ENCODE peak calls at places on chromosomes 7 and 10, in eight cellular contexts. One of them, this sample, is unnamed.

GRCh38 chr10:49431426-49431825 is 35.5 kb upstream of the DRGX start:
- DNase-seq in SK-N-SH: no peak
- DNase-seq in A549: no peak
- DNase-seq in K562: no peak
- DNase-seq in HepG2: no peak
- DNase-seq in HCT116: no peak
- DNase-seq in GM12878: no peak
- DNase-seq in NB4: no peak
- DNase-seq in this sample: no peak

GRCh38 chr10:90993340-90993739 is 72.5 kb upstream of the ANKRD1 start:
- DNase-seq in A549: no peak
- DNase-seq in HepG2: no peak
- DNase-seq in HCT116: no peak
- DNase-seq in NB4: no peak
- DNase-seq in GM12878: no peak
- DNase-seq in SK-N-SH: no peak
- DNase-seq in K562: no peak
- DNase-seq in this sample: no peak

GRCh38 chr10:126930506-126931458 is 25.6 kb downstream of the DOCK1 start:
- DNase-seq in NB4: no peak
- DNase-seq in A549: no peak
- DNase-seq in GM12878: no peak
- DNase-seq in HepG2: no peak
- DNase-seq in HCT116: no peak
- DNase-seq in SK-N-SH: no peak
- DNase-seq in K562: no peak
- DNase-seq in this sample: peak; percentile 26

GRCh38 chr10:28587270-28587969 is 54.5 kb downstream of the WAC start:
- DNase-seq in HepG2: no peak
- DNase-seq in SK-N-SH: no peak
- DNase-seq in HCT116: no peak
- DNase-seq in NB4: peak; percentile 3
- DNase-seq in A549: no peak
- DNase-seq in GM12878: no peak
- DNase-seq in K562: no peak
- DNase-seq in this sample: peak; percentile 34

GRCh38 chr7:131040467-131040932 is 287.2 kb upstream of the MKLN1 start:
- DNase-seq in K562: peak; percentile 81
- DNase-seq in A549: peak; percentile 58
- DNase-seq in SK-N-SH: peak; percentile 80
- DNase-seq in HCT116: peak; percentile 73
- DNase-seq in GM12878: no peak
- DNase-seq in NB4: peak; percentile 68
- DNase-seq in HepG2: peak; percentile 57
- DNase-seq in this sample: peak; percentile 82

GRCh38 chr7:70890147-70890969 is 241.6 kb upstream of the GALNT17 start:
- DNase-seq in HCT116: no peak
- DNase-seq in SK-N-SH: no peak
- DNase-seq in GM12878: peak; percentile 11
- DNase-seq in NB4: no peak
- DNase-seq in K562: no peak
- DNase-seq in HepG2: no peak
- DNase-seq in A549: no peak
- DNase-seq in this sample: no peak

GRCh38 chr7:101936612-101937231 is 119.3 kb downstream of the CUX1 start:
- DNase-seq in NB4: no peak
- DNase-seq in A549: no peak
- DNase-seq in HepG2: no peak
- DNase-seq in HCT116: no peak
- DNase-seq in GM12878: no peak
- DNase-seq in K562: peak; percentile 30
- DNase-seq in SK-N-SH: no peak
- DNase-seq in this sample: peak; percentile 34

GRCh38 chr10:60626037-60626436 is 152.2 kb upstream of the CDK1 start:
- DNase-seq in HepG2: no peak
- DNase-seq in K562: no peak
- DNase-seq in SK-N-SH: no peak
- DNase-seq in NB4: no peak
- DNase-seq in GM12878: no peak
- DNase-seq in A549: no peak
- DNase-seq in HCT116: no peak
- DNase-seq in this sample: no peak

GRCh38 chr7:103573479-103574058 is 127.6 kb upstream of the SLC26A5 start:
- DNase-seq in HCT116: peak; percentile 18
- DNase-seq in A549: peak; percentile 10
- DNase-seq in K562: peak; percentile 48
- DNase-seq in SK-N-SH: peak; percentile 27
- DNase-seq in HepG2: peak; percentile 7
- DNase-seq in NB4: peak; percentile 52
- DNase-seq in GM12878: no peak
- DNase-seq in this sample: peak; percentile 58

GRCh38 chr10:1737222-1738061 is at the start of gene ADARB2:
- DNase-seq in HepG2: no peak
- DNase-seq in HCT116: no peak
- DNase-seq in K562: no peak
- DNase-seq in SK-N-SH: peak; percentile 89
- DNase-seq in GM12878: peak; percentile 53
- DNase-seq in A549: no peak
- DNase-seq in NB4: no peak
- DNase-seq in this sample: no peak

GRCh38 chr10:100065084-100065660 is 16.5 kb downstream of the CPN1 start:
- DNase-seq in A549: no peak
- DNase-seq in HepG2: no peak
- DNase-seq in GM12878: no peak
- DNase-seq in NB4: no peak
- DNase-seq in K562: peak; percentile 23
- DNase-seq in HCT116: no peak
- DNase-seq in SK-N-SH: no peak
- DNase-seq in this sample: no peak

GRCh38 chr7:47663841-47664240 is 81.9 kb upstream of the TNS3 start:
- DNase-seq in K562: no peak
- DNase-seq in A549: no peak
- DNase-seq in SK-N-SH: no peak
- DNase-seq in NB4: no peak
- DNase-seq in GM12878: no peak
- DNase-seq in HepG2: no peak
- DNase-seq in HCT116: no peak
- DNase-seq in this sample: no peak

GRCh38 chr7:366171-366916 is 76.4 kb downstream of the FOXL3 start:
- DNase-seq in SK-N-SH: peak; percentile 79
- DNase-seq in K562: no peak
- DNase-seq in NB4: peak; percentile 23
- DNase-seq in GM12878: no peak
- DNase-seq in A549: no peak
- DNase-seq in HepG2: no peak
- DNase-seq in HCT116: no peak
- DNase-seq in this sample: peak; percentile 74

GRCh38 chr10:118027397-118027796 is 19.3 kb downstream of the RAB11FIP2 start:
- DNase-seq in NB4: no peak
- DNase-seq in SK-N-SH: no peak
- DNase-seq in HCT116: no peak
- DNase-seq in GM12878: no peak
- DNase-seq in K562: no peak
- DNase-seq in HepG2: no peak
- DNase-seq in A549: no peak
- DNase-seq in this sample: no peak

GRCh38 chr10:101046332-101047238 is 15.2 kb upstream of the KAZALD1 start:
- DNase-seq in HepG2: no peak
- DNase-seq in K562: peak; percentile 15
- DNase-seq in HCT116: no peak
- DNase-seq in SK-N-SH: no peak
- DNase-seq in GM12878: no peak
- DNase-seq in A549: no peak
- DNase-seq in NB4: no peak
- DNase-seq in this sample: no peak

GRCh38 chr7:16399265-16399801 is 22.0 kb downstream of the CRPPA start:
- DNase-seq in K562: no peak
- DNase-seq in HepG2: no peak
- DNase-seq in HCT116: no peak
- DNase-seq in GM12878: no peak
- DNase-seq in SK-N-SH: no peak
- DNase-seq in A549: no peak
- DNase-seq in NB4: no peak
- DNase-seq in this sample: peak; percentile 5

GRCh38 chr7:106065560-106066500 is 46.3 kb downstream of the SYPL1 start:
- DNase-seq in A549: no peak
- DNase-seq in GM12878: no peak
- DNase-seq in K562: no peak
- DNase-seq in NB4: no peak
- DNase-seq in HepG2: peak; percentile 33
- DNase-seq in SK-N-SH: no peak
- DNase-seq in HCT116: no peak
- DNase-seq in this sample: no peak

GRCh38 chr7:115052706-115053105 is 130.8 kb downstream of the MDFIC start:
- DNase-seq in K562: no peak
- DNase-seq in NB4: no peak
- DNase-seq in A549: no peak
- DNase-seq in GM12878: no peak
- DNase-seq in HepG2: no peak
- DNase-seq in HCT116: no peak
- DNase-seq in SK-N-SH: no peak
- DNase-seq in this sample: no peak
- TF ChIP-seq MAX in K562: no peak
- TF ChIP-seq MAX in NB4: no peak
- TF ChIP-seq MAX in A549: no peak
- TF ChIP-seq MAX in GM12878: no peak
- TF ChIP-seq MAX in HepG2: no peak
- TF ChIP-seq MAX in HCT116: no peak
- TF ChIP-seq MAX in SK-N-SH: no peak
- TF ChIP-seq MAX in this sample: no peak

GRCh38 chr7:87128883-87129282 is 23.4 kb upstream of the DMTF1 start:
- DNase-seq in A549: no peak
- DNase-seq in NB4: no peak
- DNase-seq in GM12878: no peak
- DNase-seq in HepG2: no peak
- DNase-seq in HCT116: no peak
- DNase-seq in SK-N-SH: no peak
- DNase-seq in K562: peak; percentile 74
- DNase-seq in this sample: peak; percentile 73
- TF ChIP-seq MAX in A549: no peak
- TF ChIP-seq MAX in NB4: no peak
- TF ChIP-seq MAX in GM12878: no peak
- TF ChIP-seq MAX in HepG2: no peak
- TF ChIP-seq MAX in HCT116: no peak
- TF ChIP-seq MAX in SK-N-SH: no peak
- TF ChIP-seq MAX in K562: no peak
- TF ChIP-seq MAX in this sample: no peak

GRCh38 chr7:133820584-133820983 is 306.6 kb upstream of the LRGUK start:
- DNase-seq in SK-N-SH: peak; percentile 41
- DNase-seq in NB4: no peak
- DNase-seq in A549: no peak
- DNase-seq in K562: no peak
- DNase-seq in HepG2: no peak
- DNase-seq in GM12878: no peak
- DNase-seq in HCT116: no peak
- DNase-seq in this sample: no peak
- TF ChIP-seq MAX in SK-N-SH: no peak
- TF ChIP-seq MAX in NB4: no peak
- TF ChIP-seq MAX in A549: no peak
- TF ChIP-seq MAX in K562: no peak
- TF ChIP-seq MAX in HepG2: no peak
- TF ChIP-seq MAX in GM12878: no peak
- TF ChIP-seq MAX in HCT116: no peak
- TF ChIP-seq MAX in this sample: no peak

GRCh38 chr10:125017547-125018298 is 75.8 kb downstream of the ZRANB1 start:
- DNase-seq in NB4: no peak
- DNase-seq in HepG2: no peak
- DNase-seq in SK-N-SH: no peak
- DNase-seq in GM12878: no peak
- DNase-seq in K562: no peak
- DNase-seq in HCT116: no peak
- DNase-seq in A549: no peak
- DNase-seq in this sample: no peak
- TF ChIP-seq MAX in NB4: no peak
- TF ChIP-seq MAX in HepG2: no peak
- TF ChIP-seq MAX in SK-N-SH: no peak
- TF ChIP-seq MAX in GM12878: no peak
- TF ChIP-seq MAX in K562: no peak
- TF ChIP-seq MAX in HCT116: no peak
- TF ChIP-seq MAX in A549: no peak
- TF ChIP-seq MAX in this sample: no peak

GRCh38 chr10:128152741-128153583 is 26.7 kb upstream of the MKI67 start:
- DNase-seq in HepG2: no peak
- DNase-seq in HCT116: no peak
- DNase-seq in K562: no peak
- DNase-seq in A549: no peak
- DNase-seq in GM12878: no peak
- DNase-seq in NB4: no peak
- DNase-seq in SK-N-SH: peak; percentile 79
- DNase-seq in this sample: no peak
- TF ChIP-seq MAX in HepG2: no peak
- TF ChIP-seq MAX in HCT116: no peak
- TF ChIP-seq MAX in K562: no peak
- TF ChIP-seq MAX in A549: no peak
- TF ChIP-seq MAX in GM12878: no peak
- TF ChIP-seq MAX in NB4: no peak
- TF ChIP-seq MAX in SK-N-SH: no peak
- TF ChIP-seq MAX in this sample: no peak

GRCh38 chr10:97411411-97411810 is 10.3 kb upstream of the RRP12 start:
- DNase-seq in A549: no peak
- DNase-seq in HCT116: no peak
- DNase-seq in K562: peak; percentile 26
- DNase-seq in GM12878: no peak
- DNase-seq in HepG2: peak; percentile 90
- DNase-seq in NB4: peak; percentile 60
- DNase-seq in SK-N-SH: no peak
- DNase-seq in this sample: no peak

GRCh38 chr10:97407952-97408248 is 6.8 kb upstream of the RRP12 start:
- DNase-seq in NB4: no peak
- DNase-seq in A549: no peak
- DNase-seq in GM12878: no peak
- DNase-seq in SK-N-SH: no peak
- DNase-seq in HCT116: no peak
- DNase-seq in K562: no peak
- DNase-seq in HepG2: no peak
- DNase-seq in this sample: no peak

GRCh38 chr10:97407211-97407951 is 6.2 kb upstream of the RRP12 start:
- DNase-seq in HepG2: peak; percentile 89
- DNase-seq in GM12878: no peak
- DNase-seq in K562: peak; percentile 85
- DNase-seq in HCT116: peak; percentile 77
- DNase-seq in NB4: peak; percentile 91
- DNase-seq in A549: peak; percentile 93
- DNase-seq in SK-N-SH: peak; percentile 79
- DNase-seq in this sample: peak; percentile 86

GRCh38 chr10:97406064-97406463 is 4.9 kb upstream of the RRP12 start:
- DNase-seq in HCT116: no peak
- DNase-seq in A549: no peak
- DNase-seq in K562: peak; percentile 43
- DNase-seq in NB4: peak; percentile 95
- DNase-seq in SK-N-SH: no peak
- DNase-seq in HepG2: no peak
- DNase-seq in GM12878: no peak
- DNase-seq in this sample: no peak

DNA sequence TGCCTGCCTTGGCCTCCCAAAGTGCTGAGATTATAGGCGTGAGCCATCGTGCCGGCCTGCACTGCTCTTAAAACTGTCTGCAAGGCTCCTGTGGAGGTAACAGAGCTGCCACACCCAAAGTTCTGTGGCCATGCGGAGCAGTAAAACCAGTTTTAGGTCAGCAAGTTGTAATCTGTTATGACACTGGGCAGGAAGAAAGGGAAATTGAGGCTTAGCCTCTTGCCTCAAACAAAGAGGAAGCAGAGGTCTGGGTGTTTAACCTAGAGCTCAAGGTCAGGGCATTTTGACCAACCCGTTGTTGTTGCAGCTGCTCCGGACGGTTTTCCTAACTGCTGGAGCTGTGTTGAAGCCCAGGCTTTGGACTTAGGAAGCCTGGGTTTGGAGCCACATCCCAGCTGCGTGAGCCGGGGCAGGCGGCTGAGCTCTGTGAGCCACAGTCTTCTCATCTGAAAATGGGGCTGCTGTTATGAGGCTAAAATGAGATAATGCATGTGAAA is 7.4 kb upstream of the RRP12 start:
- DNase-seq in HCT116: no peak
- DNase-seq in SK-N-SH: no peak
- DNase-seq in K562: no peak
- DNase-seq in A549: no peak
- DNase-seq in HepG2: peak; percentile 73
- DNase-seq in NB4: peak; percentile 90
- DNase-seq in GM12878: no peak
- DNase-seq in this sample: no peak
- TF ChIP-seq MAX in HCT116: peak; percentile 42
- TF ChIP-seq MAX in SK-N-SH: no peak
- TF ChIP-seq MAX in K562: no peak
- TF ChIP-seq MAX in A549: no peak
- TF ChIP-seq MAX in HepG2: no peak
- TF ChIP-seq MAX in NB4: peak; percentile 78
- TF ChIP-seq MAX in GM12878: no peak
- TF ChIP-seq MAX in this sample: no peak